ENCODE peak calls at places on chromosome 18, in nine cellular contexts. N, M, A, G, C, L, K, D and U are unnamed samples.

GRCh38 chr18:28080876-28081300 is 96.0 kb downstream of the CDH2 start:
- DNase-seq in N (no peak), M (no peak), A (no peak), G (peak), C (no peak), L (no peak), K (no peak), D (peak), U (no peak)

GRCh38 chr18:24244698-24245097 is 105.8 kb downstream of the CABYR start:
- DNase-seq in N (no peak), M (no peak), A (no peak), G (no peak), C (no peak), L (no peak), K (no peak), D (no peak), U (no peak)

GRCh38 chr18:57802166-57802868 is 798 bp downstream of the ATP8B1 start:
- DNase-seq in N (no peak), M (no peak), A (no peak), G (no peak), C (peak), L (no peak), K (no peak), D (no peak), U (no peak)

GRCh38 chr18:73756256-73757091 is 391.2 kb downstream of the FBXO15 start:
- DNase-seq in N (no peak), M (no peak), A (no peak), G (peak), C (no peak), L (no peak), K (no peak), D (no peak), U (no peak)

GRCh38 chr18:36187138-36187825 is at the start of gene MOCOS:
- DNase-seq in N (peak), M (no peak), A (peak), G (peak), C (peak), L (peak), K (peak), D (peak), U (peak)

GRCh38 chr18:10377956-10378355 is 76.5 kb upstream of the APCDD1 start:
- DNase-seq in N (no peak), M (no peak), A (peak), G (peak), C (no peak), L (no peak), K (peak), D (peak), U (no peak)

GRCh38 chr18:55096261-55097026 is 137.2 kb upstream of the CCDC68 start:
- DNase-seq in N (peak), M (no peak), A (peak), G (peak), C (peak), L (no peak), K (peak), D (peak), U (no peak)

GRCh38 chr18:21481739-21482138 is 118.8 kb downstream of the ESCO1 start:
- DNase-seq in N (no peak), M (no peak), A (no peak), G (no peak), C (no peak), L (no peak), K (no peak), D (no peak), U (no peak)

GRCh38 chr18:12041561-12041960 is 52.1 kb upstream of the ANKRD62 start:
- DNase-seq in N (peak), M (no peak), A (peak), G (peak), C (no peak), L (no peak), K (peak), D (peak), U (no peak)

GRCh38 chr18:68056936-68057335 is 540.4 kb upstream of the DSEL start:
- DNase-seq in N (no peak), M (no peak), A (peak), G (peak), C (no peak), L (no peak), K (no peak), D (peak), U (no peak)

GRCh38 chr18:48902023-48902855 is 48.5 kb downstream of the SMAD7 start:
- DNase-seq in N (peak), M (no peak), A (peak), G (peak), C (peak), L (peak), K (peak), D (peak), U (no peak)

GRCh38 chr18:23828426-23828825 is 139.2 kb downstream of the LAMA3 start:
- DNase-seq in N (peak), M (peak), A (peak), G (peak), C (no peak), L (no peak), K (peak), D (peak), U (peak)

GRCh38 chr18:78659748-78660147 is 319.9 kb upstream of the SALL3 start:
- DNase-seq in N (no peak), M (no peak), A (no peak), G (no peak), C (peak), L (no peak), K (no peak), D (no peak), U (no peak)

GRCh38 chr18:56756971-56757370 is 105.8 kb downstream of the WDR7 start:
- DNase-seq in N (no peak), M (no peak), A (no peak), G (no peak), C (no peak), L (no peak), K (no peak), D (no peak), U (no peak)

GRCh38 chr18:67217551-67218166 is 298.9 kb downstream of the DSEL start:
- DNase-seq in N (peak), M (peak), A (peak), G (peak), C (peak), L (peak), K (peak), D (peak), U (peak)

GRCh38 chr18:23355206-23355605 is 97.9 kb upstream of the RIOK3 start:
- DNase-seq in N (no peak), M (no peak), A (no peak), G (no peak), C (peak), L (no peak), K (no peak), D (no peak), U (no peak)

GRCh38 chr18:48408727-48409590 is at the start of gene ZBTB7C:
- DNase-seq in N (no peak), M (no peak), A (peak), G (no peak), C (peak), L (no peak), K (no peak), D (peak), U (no peak)

GRCh38 chr18:24741961-24742738 is 281.7 kb downstream of the HRH4 start:
- DNase-seq in N (no peak), M (no peak), A (peak), G (peak), C (no peak), L (no peak), K (no peak), D (peak), U (no peak)